ENCODE peak calls at places on chromosomes 16 and 17, in seven cellular contexts. B, Z, E, K, Y, A and T are unnamed samples.

GRCh38 chr16:72908362-72908838 is 139.5 kb downstream of the ZFHX3 start:
- DNase-seq in A (no peak), E (no peak), Y (no peak), B (no peak), K (no peak), Z (no peak), T (no peak)

GRCh38 chr16:939941-940340 is 30.8 kb downstream of the LMF1 start:
- DNase-seq in E (no peak), A (no peak), B (no peak), Y (no peak), K (no peak), Z (no peak), T (no peak)

GRCh38 chr17:22453181-22453580 is 760.9 kb downstream of the KCNJ18 start:
- DNase-seq in K (no peak), A (no peak), E (no peak), Y (no peak), B (no peak), Z (no peak), T (no peak)

GRCh38 chr16:25707982-25708583 is 16.3 kb downstream of the HS3ST4 start:
- DNase-seq in Z (peak), K (no peak), B (no peak), E (no peak), A (no peak), Y (no peak), T (no peak)

GRCh38 chr17:5418858-5419355 is 555 bp downstream of the NUP88 start:
- DNase-seq in K (no peak), B (no peak), Y (no peak), E (no peak), A (peak), Z (peak), T (no peak)

GRCh38 chr16:89040391-89040790 is 53.3 kb upstream of the ACSF3 start:
- DNase-seq in B (no peak), E (no peak), K (no peak), Y (peak), Z (no peak), A (no peak), T (no peak)

GRCh38 chr16:66386629-66387622 is 20.4 kb downstream of the CDH5 start:
- DNase-seq in B (no peak), K (peak), Z (no peak), E (no peak), Y (no peak), A (no peak), T (no peak)

GRCh38 chr17:21275579-21276339 is 8.8 kb upstream of the MAP2K3 start:
- DNase-seq in E (peak), Z (peak), K (peak), B (no peak), Y (peak), A (peak), T (peak)

GRCh38 chr17:58156839-58157803 is 8.9 kb downstream of the OR4D1 start:
- DNase-seq in A (peak), E (peak), Z (no peak), Y (peak), B (no peak), K (no peak), T (no peak)

GRCh38 chr17:58956997-58957724 is 149.5 kb downstream of the TRIM37 start:
- DNase-seq in A (no peak), E (no peak), Z (no peak), K (no peak), B (no peak), Y (no peak), T (no peak)

GRCh38 chr16:60077791-60078280 is 1343.7 kb upstream of the GOT2 start:
- DNase-seq in B (no peak), K (no peak), A (no peak), E (no peak), Y (no peak), Z (no peak), T (no peak)

GRCh38 chr17:81648013-81648706 is 8.2 kb downstream of the PDE6G start:
- DNase-seq in B (no peak), A (no peak), Y (no peak), K (no peak), E (no peak), Z (no peak), T (no peak)

GRCh38 chr17:62627904-62628603 is 584 bp downstream of the MRC2 start:
- DNase-seq in B (no peak), Z (peak), E (no peak), Y (no peak), K (no peak), A (no peak), T (no peak)

GRCh38 chr16:17380613-17381012 is 90.1 kb downstream of the XYLT1 start:
- DNase-seq in B (no peak), A (no peak), Y (no peak), Z (no peak), K (no peak), E (no peak), T (no peak)

GRCh38 chr17:22203208-22203715 is 510.9 kb downstream of the KCNJ18 start:
- DNase-seq in K (no peak), Z (no peak), B (no peak), Y (no peak), A (no peak), E (no peak), T (no peak)

GRCh38 chr16:85570213-85570734 is 42.8 kb upstream of the GSE1 start:
- DNase-seq in K (no peak), Y (no peak), E (no peak), B (no peak), A (no peak), Z (peak), T (no peak)

GRCh38 chr16:66916518-66916917 is 2.2 kb downstream of the CDH16 start:
- DNase-seq in Y (no peak), A (no peak), B (no peak), Z (no peak), E (no peak), K (no peak), T (no peak)

GRCh38 chr17:70905796-70906195 is 736.5 kb downstream of the KCNJ2 start:
- DNase-seq in E (no peak), Y (no peak), K (no peak), Z (no peak), B (peak), A (no peak), T (no peak)

DNA sequence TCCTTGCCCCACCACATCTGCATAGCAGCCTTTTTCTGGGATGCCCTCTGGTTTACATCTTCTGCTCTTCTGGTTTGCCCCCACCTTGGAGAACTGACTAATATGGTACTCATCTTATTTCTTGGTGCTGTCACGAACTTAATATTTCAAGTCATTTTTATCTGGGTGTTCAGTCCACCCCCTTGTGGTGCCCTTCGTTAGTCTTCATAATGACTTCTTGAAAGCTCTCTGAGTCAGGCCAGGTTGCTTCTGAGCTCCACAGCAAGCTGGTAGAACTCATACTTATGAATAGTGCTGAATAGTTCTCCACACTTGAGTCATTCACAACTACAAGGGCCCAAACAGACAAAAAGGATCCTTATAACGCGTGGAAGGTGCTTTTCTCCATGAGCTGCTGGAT is 35.8 kb upstream of the TEKT3 start:
- DNase-seq in K (no peak), B (peak), Z (no peak), E (no peak), Y (no peak), A (no peak), T (no peak)
- TF ChIP-seq CTCF in K (no peak), B (peak), Z (no peak), E (no peak), Y (no peak), A (no peak), T (no peak)

DNA sequence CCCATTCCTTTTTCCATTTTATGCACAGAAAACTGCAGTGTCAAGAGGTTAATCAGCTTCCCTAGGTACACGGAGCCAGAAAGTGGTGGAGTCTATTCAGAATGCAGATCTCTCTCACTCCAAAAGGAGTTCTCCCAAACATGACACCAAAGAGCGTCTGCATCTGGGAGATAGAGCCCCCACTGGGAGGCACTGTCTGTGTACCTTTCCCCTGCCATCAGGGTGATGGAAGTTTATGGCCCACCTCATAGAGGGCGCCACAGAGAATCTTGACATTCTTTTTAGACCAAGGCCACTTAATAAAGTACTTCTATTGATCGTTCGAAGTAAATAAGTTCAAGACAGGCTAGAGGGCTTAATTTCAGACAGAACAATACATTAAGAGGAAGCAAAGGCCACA is 493.7 kb upstream of the ERCC4 start:
- DNase-seq in Y (no peak), Z (no peak), A (no peak), K (no peak), B (no peak), E (no peak), T (no peak)
- TF ChIP-seq CTCF in Y (no peak), Z (no peak), A (no peak), K (peak), B (no peak), E (no peak), T (peak)

GRCh38 chr16:15482068-15482747 is 47.8 kb downstream of the BMERB1 start:
- DNase-seq in K (peak), A (no peak), B (peak), Z (no peak), Y (peak), E (no peak), T (no peak)
- TF ChIP-seq CTCF in K (no peak), A (no peak), B (peak), Z (no peak), Y (no peak), E (no peak), T (no peak)

GRCh38 chr17:14882131-14882530 is 383.0 kb downstream of the PMP22 start:
- DNase-seq in Z (no peak), A (no peak), K (no peak), E (no peak), Y (no peak), B (peak), T (no peak)

DNA sequence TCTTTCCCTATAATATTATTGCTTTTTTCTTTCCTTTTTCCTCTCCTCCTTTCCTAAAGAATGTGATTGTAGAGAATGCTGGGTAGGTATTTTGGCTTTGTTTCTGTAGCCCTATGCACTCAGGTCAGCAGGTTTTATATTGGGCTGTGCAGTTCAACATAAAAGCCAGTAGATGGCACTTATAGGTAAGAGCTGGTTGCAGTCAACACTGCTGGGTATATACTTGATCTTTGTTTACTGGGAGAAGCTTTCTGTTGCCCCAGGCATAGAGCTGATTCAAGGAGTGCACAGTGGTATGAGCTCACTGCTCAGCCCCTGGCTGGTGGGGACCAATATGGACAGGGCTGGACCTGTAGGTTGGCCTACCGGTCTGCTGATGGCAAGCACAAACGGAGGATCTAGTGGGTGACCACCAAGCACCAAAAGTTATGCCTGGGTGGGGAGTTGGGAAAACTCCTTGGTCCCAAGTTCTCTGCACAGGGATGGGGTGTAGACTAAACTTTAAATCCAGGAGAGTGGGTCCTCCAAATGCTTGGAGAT is 378.9 kb downstream of the PMP22 start:
- DNase-seq in Z (no peak), E (no peak), Y (no peak), K (no peak), B (no peak), A (no peak), T (no peak)
- TF ChIP-seq CTCF in Z (peak), E (peak), Y (no peak), K (peak), B (peak), A (no peak), T (no peak)

GRCh38 chr16:4053663-4054479 is 62.4 kb downstream of the ADCY9 start:
- DNase-seq in B (peak), Z (no peak), A (no peak), K (peak), E (no peak), Y (no peak), T (no peak)

GRCh38 chr16:4049031-4049430 is 67.2 kb downstream of the ADCY9 start:
- DNase-seq in K (no peak), B (no peak), E (no peak), A (no peak), Z (no peak), Y (no peak), T (no peak)

GRCh38 chr16:4052801-4053662 is 63.2 kb downstream of the ADCY9 start:
- DNase-seq in A (no peak), Z (no peak), K (peak), Y (peak), B (peak), E (no peak), T (no peak)

GRCh38 chr16:4051591-4051990 is 64.7 kb downstream of the ADCY9 start:
- DNase-seq in A (no peak), B (no peak), Z (no peak), K (no peak), E (no peak), Y (no peak), T (no peak)

GRCh38 chr16:4052096-4052495 is 64.1 kb downstream of the ADCY9 start:
- DNase-seq in Y (no peak), B (no peak), K (no peak), A (no peak), Z (no peak), E (no peak), T (no peak)
- TF ChIP-seq CTCF in Y (no peak), B (no peak), K (no peak), A (no peak), Z (no peak), E (no peak), T (no peak)

GRCh38 chr17:37259030-37259735 is 116.6 kb upstream of the C17orf78 start:
- DNase-seq in B (no peak), Z (no peak), A (no peak), K (no peak), E (no peak), Y (no peak), T (no peak)

GRCh38 chr17:37261286-37261685 is 114.5 kb upstream of the C17orf78 start:
- DNase-seq in E (no peak), B (no peak), Y (no peak), Z (no peak), A (no peak), K (no peak), T (no peak)

GRCh38 chr17:37256627-37257026 is 119.2 kb upstream of the C17orf78 start:
- DNase-seq in Y (no peak), A (no peak), E (no peak), Z (no peak), K (no peak), B (no peak), T (no peak)

GRCh38 chr17:37255434-37255833 is 120.4 kb upstream of the C17orf78 start:
- DNase-seq in K (no peak), E (no peak), A (no peak), Z (no peak), Y (no peak), B (no peak), T (no peak)
- TF ChIP-seq CTCF in K (no peak), E (no peak), A (no peak), Z (no peak), Y (no peak), B (no peak), T (peak)